ENCODE peak calls at places on chromosomes 6 and 20, in ten cellular contexts. L is NCI-H1930, E is fibroblast of lung, A is Calu3, Y is GM13976, U is GM10248, O is C1 segment of cervical spinal cord, X is cerebellum, P is ACHN, K is fibroblast of pulmonary artery. Z is an unnamed sample.
A peak's percentile ranks its signal among the peaks of the same experiment; 100 is the strongest.

GRCh38 chr6:44024597-44025219 is 102.5 kb downstream of the MRPL14 start:
- DNase-seq in L (no peak), E (no peak), A (no peak), Y (no peak), U (no peak), O (no peak), X (no peak), P (no peak), K (no peak), Z (no peak)

GRCh38 chr20:39623584-39624234 is 661.6 kb downstream of the DHX35 start:
- DNase-seq in L (no peak), E (peak; percentile 45), A (no peak), Y (no peak), U (no peak), O (no peak), X (no peak), P (no peak), K (no peak), Z (no peak)

GRCh38 chr6:69421986-69422385 is 374.8 kb downstream of the LMBRD1 start:
- DNase-seq in L (no peak), E (no peak), A (no peak), Y (no peak), U (no peak), O (no peak), X (peak; percentile 29), P (no peak), K (no peak), Z (no peak)

GRCh38 chr20:40207618-40208017 is 481.4 kb downstream of the MAFB start:
- DNase-seq in L (no peak), E (no peak), A (no peak), Y (no peak), U (no peak), O (no peak), X (no peak), P (no peak), K (no peak), Z (no peak)

GRCh38 chr6:41581381-41581991 is 35.3 kb downstream of the FOXP4 start:
- DNase-seq in L (no peak), E (peak; percentile 93), A (no peak), Y (no peak), U (no peak), O (no peak), X (no peak), P (peak; percentile 94), K (peak; percentile 80), Z (peak; percentile 83)

GRCh38 chr6:7047966-7048365 is 59.8 kb upstream of the RREB1 start:
- DNase-seq in L (no peak), E (no peak), A (no peak), Y (no peak), U (no peak), O (no peak), X (no peak), P (no peak), K (peak; percentile 41), Z (peak; percentile 7)

GRCh38 chr6:34585108-34585507 is 29.0 kb upstream of the SPDEF start:
- DNase-seq in L (no peak), E (no peak), A (no peak), Y (no peak), U (no peak), O (no peak), X (no peak), P (no peak), K (no peak), Z (no peak)

GRCh38 chr20:45368221-45368980 is 5.4 kb downstream of the SYS1 start:
- DNase-seq in L (no peak), E (no peak), A (no peak), Y (peak; percentile 86), U (peak; percentile 86), O (no peak), X (no peak), P (no peak), K (no peak), Z (no peak)

GRCh38 chr20:44990425-44990824 is 24.1 kb downstream of the STK4 start:
- DNase-seq in L (no peak), E (no peak), A (no peak), Y (no peak), U (no peak), O (peak; percentile 5), X (no peak), P (no peak), K (peak; percentile 17), Z (no peak)

GRCh38 chr6:19121516-19121915 is 715.7 kb upstream of the ID4 start:
- DNase-seq in L (no peak), E (peak; percentile 0), A (no peak), Y (no peak), U (no peak), O (no peak), X (no peak), P (no peak), K (no peak), Z (no peak)

GRCh38 chr20:59618131-59618530 is 13.8 kb downstream of the PHACTR3 start:
- DNase-seq in L (no peak), E (no peak), A (no peak), Y (no peak), U (no peak), O (no peak), X (no peak), P (no peak), K (no peak), Z (no peak)

GRCh38 chr6:3412779-3413500 is 43.9 kb downstream of the SLC22A23 start:
- DNase-seq in L (no peak), E (no peak), A (no peak), Y (no peak), U (no peak), O (no peak), X (no peak), P (no peak), K (no peak), Z (no peak)

GRCh38 chr6:98044168-98044567 is 761.2 kb upstream of the MMS22L start:
- DNase-seq in L (peak; percentile 45), E (no peak), A (no peak), Y (no peak), U (no peak), O (no peak), X (no peak), P (no peak), K (no peak), Z (no peak)

GRCh38 chr6:156645106-156645505 is 132.1 kb upstream of the ARID1B start:
- DNase-seq in L (no peak), E (peak; percentile 70), A (no peak), Y (no peak), U (no peak), O (no peak), X (no peak), P (no peak), K (peak; percentile 35), Z (no peak)

GRCh38 chr6:10219510-10219909 is 195.4 kb downstream of the TFAP2A start:
- DNase-seq in L (no peak), E (no peak), A (no peak), Y (no peak), U (no peak), O (no peak), X (no peak), P (no peak), K (no peak), Z (no peak)

GRCh38 chr20:45103072-45103471 is 2.1 kb upstream of the KCNS1 start:
- DNase-seq in L (no peak), E (no peak), A (no peak), Y (no peak), U (no peak), O (no peak), X (no peak), P (no peak), K (no peak), Z (no peak)

GRCh38 chr20:62879275-62880146 is 17.9 kb upstream of the TCFL5 start:
- DNase-seq in L (no peak), E (no peak), A (no peak), Y (no peak), U (no peak), O (no peak), X (no peak), P (no peak), K (no peak), Z (no peak)

GRCh38 chr6:14360565-14360964 is 243.0 kb downstream of the CD83 start:
- DNase-seq in L (no peak), E (peak; percentile 34), A (no peak), Y (no peak), U (no peak), O (no peak), X (no peak), P (no peak), K (no peak), Z (no peak)

GRCh38 chr6:82744286-82745015 is 321.2 kb downstream of the UBE3D start:
- DNase-seq in L (no peak), E (no peak), A (no peak), Y (no peak), U (no peak), O (no peak), X (no peak), P (no peak), K (no peak), Z (no peak)

GRCh38 chr6:157539421-157539822 is 158.4 kb downstream of the ZDHHC14 start:
- DNase-seq in L (no peak), E (no peak), A (no peak), Y (no peak), U (no peak), O (peak; percentile 37), X (no peak), P (no peak), K (no peak), Z (no peak)

GRCh38 chr6:26534681-26535465 is 3.3 kb upstream of the HMGN4 start:
- DNase-seq in L (no peak), E (no peak), A (no peak), Y (no peak), U (no peak), O (no peak), X (peak; percentile 52), P (peak; percentile 95), K (no peak), Z (no peak)

GRCh38 chr6:168116446-168116974 is 37.5 kb upstream of the FRMD1 start:
- DNase-seq in L (no peak), E (no peak), A (no peak), Y (no peak), U (no peak), O (no peak), X (no peak), P (no peak), K (no peak), Z (no peak)

GRCh38 chr6:16973071-16973470 is 128.8 kb upstream of the STMND1 start:
- DNase-seq in L (no peak), E (no peak), A (no peak), Y (no peak), U (no peak), O (no peak), X (no peak), P (no peak), K (no peak), Z (no peak)

GRCh38 chr20:14336667-14337066 is 745 bp downstream of the FLRT3 start:
- DNase-seq in L (no peak), E (peak; percentile 18), A (no peak), Y (no peak), U (no peak), O (peak; percentile 23), X (peak; percentile 34), P (peak; percentile 31), K (peak; percentile 30), Z (peak; percentile 10)

GRCh38 chr20:19975901-19976300 is 41.3 kb upstream of the NAA20 start:
- DNase-seq in L (no peak), E (peak; percentile 45), A (no peak), Y (no peak), U (no peak), O (peak; percentile 68), X (no peak), P (peak; percentile 22), K (peak; percentile 31), Z (no peak)

GRCh38 chr6:31336872-31337496 is 20.0 kb downstream of the HLA-B start:
- DNase-seq in L (no peak), E (peak; percentile 33), A (no peak), Y (no peak), U (no peak), O (no peak), X (no peak), P (peak; percentile 39), K (no peak), Z (no peak)

GRCh38 chr20:32441638-32442037 is 83.5 kb downstream of the ASXL1 start:
- DNase-seq in L (no peak), E (no peak), A (no peak), Y (no peak), U (no peak), O (no peak), X (no peak), P (no peak), K (no peak), Z (no peak)